ENCODE peak calls at places on chromosome 10, in five cellular contexts. D is progenitor cell of endocrine pancreas, P is omental fat pad, N is A549, W is pancreas. X is an unnamed sample.

GRCh38 chr10:32446701-32447406 is 914 bp downstream of the CCDC7 start:
- DNase-seq in D (no peak), P (no peak), N (peak), W (no peak), X (no peak)

GRCh38 chr10:77245953-77246352 is 391.7 kb downstream of the KCNMA1 start:
- DNase-seq in D (no peak), P (no peak), N (no peak), W (no peak), X (peak)

GRCh38 chr10:103636492-103636891 is 143.0 kb downstream of the NEURL1 start:
- DNase-seq in D (no peak), P (no peak), N (no peak), W (no peak), X (no peak)

GRCh38 chr10:101065479-101066145 is 3.8 kb downstream of the KAZALD1 start:
- DNase-seq in D (no peak), P (no peak), N (no peak), W (no peak), X (no peak)

GRCh38 chr10:44243851-44244502 is 140.9 kb downstream of the CXCL12 start:
- DNase-seq in D (no peak), P (no peak), N (no peak), W (no peak), X (no peak)

GRCh38 chr10:69801434-69802315 is at the start of gene COL13A1:
- DNase-seq in D (peak), P (no peak), N (peak), W (peak), X (no peak)

GRCh38 chr10:29668628-29669027 is 33.9 kb upstream of the SVIL start:
- DNase-seq in D (no peak), P (no peak), N (no peak), W (no peak), X (no peak)

GRCh38 chr10:112952282-112952991 is 2.4 kb downstream of the TCF7L2 start:
- DNase-seq in D (no peak), P (no peak), N (no peak), W (peak), X (no peak)

GRCh38 chr10:89249066-89249465 is 2.5 kb downstream of the LIPA start:
- DNase-seq in D (no peak), P (no peak), N (no peak), W (no peak), X (no peak)

GRCh38 chr10:113585949-113586348 is 33.1 kb downstream of the HABP2 start:
- DNase-seq in D (no peak), P (no peak), N (no peak), W (no peak), X (no peak)

DNA sequence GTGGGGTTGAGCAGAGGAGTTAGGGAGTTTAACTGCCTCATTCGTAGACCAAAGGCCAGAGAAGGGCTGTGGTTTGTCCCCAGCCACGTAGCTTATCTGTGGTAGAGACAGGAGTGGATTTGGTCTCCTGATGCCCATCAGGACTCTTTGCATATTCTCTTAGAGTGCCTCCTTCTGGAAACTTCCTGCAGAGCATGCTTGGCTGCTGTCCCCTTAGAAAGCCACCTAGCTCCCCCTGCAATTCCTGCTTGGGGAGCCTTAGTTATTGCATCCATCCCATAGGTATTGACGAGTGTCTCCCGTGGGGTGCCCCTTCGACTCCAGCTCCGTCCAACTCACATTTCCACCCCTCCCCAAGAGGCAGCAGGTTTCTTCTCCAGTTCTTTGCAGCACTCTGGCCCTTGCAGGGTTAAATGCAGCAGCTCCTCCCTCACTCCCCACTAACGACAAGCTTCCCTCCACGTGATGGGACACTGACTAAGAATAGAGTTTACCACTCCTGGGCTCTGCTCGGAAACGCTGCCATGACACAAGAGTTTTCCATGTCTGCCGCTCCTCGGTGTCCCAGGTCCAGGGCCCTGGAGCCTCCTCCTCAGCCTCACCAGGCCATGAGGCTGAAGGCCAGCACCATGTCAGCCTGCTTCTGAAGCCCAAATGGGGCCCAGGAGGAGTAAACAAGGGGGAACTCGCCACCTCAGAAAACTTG is 147.8 kb upstream of the UNC5B start:
- DNase-seq in D (no peak), P (no peak), N (no peak), W (no peak), X (no peak)
- TF ChIP-seq CTCF in D (no peak), P (no peak), N (no peak), W (no peak), X (no peak)

DNA sequence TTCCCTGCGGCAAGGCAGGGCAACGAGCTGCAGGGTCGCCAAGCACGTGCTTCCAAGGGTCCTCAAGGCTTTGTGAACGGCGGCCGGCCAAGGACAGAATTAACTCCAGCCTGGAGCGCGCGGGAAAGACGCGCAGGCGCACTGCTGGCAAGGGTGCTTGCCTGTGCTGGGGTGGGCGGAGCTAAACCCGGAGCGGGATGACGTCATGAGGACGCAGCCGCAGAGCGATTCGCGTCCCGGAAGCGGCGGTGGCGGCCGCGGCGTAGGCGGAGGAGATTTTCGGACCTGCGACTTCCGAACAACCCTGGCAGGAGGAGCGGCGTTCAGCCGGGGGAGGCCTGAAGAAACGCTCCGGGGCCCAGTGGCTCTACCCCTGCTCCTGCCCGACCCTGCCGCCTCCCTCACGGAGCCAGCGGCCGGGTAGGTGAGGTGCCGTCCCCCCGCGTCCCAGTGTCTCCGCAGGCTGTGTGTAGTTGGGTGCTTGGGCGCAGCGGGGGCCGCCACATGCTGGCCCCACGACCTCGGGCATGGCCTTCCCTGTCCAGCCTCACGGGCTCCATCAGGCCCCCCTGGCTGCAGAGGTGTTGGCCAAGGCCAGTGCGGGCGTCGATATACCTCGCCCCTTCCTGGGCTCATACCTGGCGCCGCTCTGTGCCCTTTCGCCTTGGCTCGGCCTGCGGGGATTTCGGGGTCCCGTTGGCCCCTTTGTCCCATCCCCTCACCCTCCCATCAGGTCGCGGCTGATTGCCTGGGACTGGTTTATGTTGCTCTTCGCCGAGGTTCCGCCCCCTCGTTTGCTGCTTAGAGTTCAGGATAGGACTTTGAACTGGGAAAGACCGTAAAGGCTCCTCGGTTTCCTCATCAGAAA is at the start of gene ZFYVE27:
- DNase-seq in D (peak), P (peak), N (peak), W (peak), X (peak)
- TF ChIP-seq CTCF in D (peak), P (no peak), N (no peak), W (no peak), X (no peak)

GRCh38 chr10:128263891-128264688 is 137.9 kb upstream of the MKI67 start:
- DNase-seq in D (peak), P (peak), N (peak), W (peak), X (no peak)
- TF ChIP-seq CTCF in D (peak), P (no peak), N (peak), W (peak), X (peak)

GRCh38 chr10:73131295-73131694 is 21.0 kb downstream of the NUDT13 start:
- DNase-seq in D (no peak), P (no peak), N (no peak), W (no peak), X (no peak)

GRCh38 chr10:73136627-73137026 is 26.4 kb downstream of the NUDT13 start:
- DNase-seq in D (no peak), P (no peak), N (no peak), W (no peak), X (no peak)

GRCh38 chr10:73126343-73126742 is 16.1 kb downstream of the NUDT13 start:
- DNase-seq in D (no peak), P (no peak), N (no peak), W (no peak), X (no peak)

GRCh38 chr10:73134727-73135126 is 24.5 kb downstream of the NUDT13 start:
- DNase-seq in D (no peak), P (no peak), N (no peak), W (no peak), X (no peak)

GRCh38 chr10:73131913-73132686 is 21.8 kb downstream of the NUDT13 start:
- DNase-seq in D (no peak), P (no peak), N (no peak), W (no peak), X (no peak)
- TF ChIP-seq CTCF in D (no peak), P (no peak), N (no peak), W (no peak), X (no peak)

DNA sequence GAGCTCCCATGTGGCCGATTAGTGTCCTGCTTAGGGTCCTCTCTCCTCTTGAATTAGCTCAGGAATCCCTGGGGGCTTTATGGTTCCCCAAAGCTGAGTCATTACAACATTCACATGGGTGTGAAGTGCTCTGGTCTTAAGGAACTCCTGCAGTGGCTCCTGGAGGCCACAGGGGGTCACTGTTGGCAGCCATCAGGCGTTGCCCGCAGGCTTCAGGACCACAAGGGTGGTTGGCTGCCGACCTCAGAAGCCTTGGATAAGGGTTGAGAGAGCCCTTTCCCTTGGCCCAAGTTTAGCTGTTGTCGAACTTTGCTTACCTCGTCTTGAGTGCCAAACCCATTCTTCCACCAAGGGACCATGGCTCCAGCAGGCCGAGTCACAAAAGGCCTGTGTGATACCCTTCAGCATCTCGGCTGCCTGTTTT is 61.7 kb downstream of the SH2D4B start:
- DNase-seq in D (peak), P (no peak), N (peak), W (no peak), X (peak)
- TF ChIP-seq CTCF in D (peak), P (no peak), N (peak), W (peak), X (peak)

DNA sequence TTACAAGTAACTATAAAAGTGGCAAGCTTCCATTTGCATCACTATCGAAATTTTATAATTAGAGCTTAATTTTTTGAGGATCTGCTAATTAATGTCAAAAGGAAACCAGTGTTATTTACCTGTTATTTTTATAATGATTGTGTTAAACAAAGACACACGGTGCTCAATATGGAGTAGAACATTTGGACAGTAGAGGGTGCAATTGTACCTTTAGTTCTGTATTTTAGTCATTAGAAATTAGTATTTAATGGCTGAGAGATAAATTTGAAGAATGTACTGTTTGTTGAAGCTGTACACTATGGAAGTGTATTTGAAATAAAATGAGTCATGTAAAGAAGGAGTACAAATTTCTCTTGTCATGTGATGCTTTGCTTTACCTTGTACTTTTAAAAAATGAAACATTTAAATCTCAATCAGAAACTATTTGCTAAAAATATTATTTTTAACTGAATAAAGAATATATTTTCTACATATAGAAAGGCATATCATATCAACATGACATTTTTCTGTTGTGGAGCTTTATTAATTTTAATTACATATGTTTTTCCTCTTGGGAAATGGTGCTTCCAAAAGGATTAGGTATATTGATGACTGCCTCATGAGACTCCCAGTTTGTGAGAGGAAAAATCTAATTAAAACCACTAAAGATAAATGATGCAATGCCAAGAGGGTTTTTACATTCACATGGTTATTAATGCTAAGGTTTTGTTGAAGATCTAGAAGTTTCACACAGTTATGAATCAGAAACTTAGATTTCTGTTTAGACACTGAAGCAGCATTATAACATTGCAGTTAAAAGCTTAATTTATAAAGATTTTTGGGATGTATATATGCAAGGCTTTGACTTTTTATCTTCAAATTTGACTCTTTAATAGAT is 10.4 kb upstream of the PRKG1 start:
- DNase-seq in D (no peak), P (no peak), N (no peak), W (no peak), X (no peak)
- TF ChIP-seq CTCF in D (peak), P (no peak), N (peak), W (peak), X (no peak)

GRCh38 chr10:93819520-93819919 is 61.8 kb downstream of the LGI1 start:
- DNase-seq in D (no peak), P (no peak), N (no peak), W (no peak), X (no peak)

GRCh38 chr10:93816123-93816747 is 58.5 kb downstream of the LGI1 start:
- DNase-seq in D (peak), P (no peak), N (peak), W (peak), X (no peak)

GRCh38 chr10:93818086-93818485 is 60.4 kb downstream of the LGI1 start:
- DNase-seq in D (no peak), P (no peak), N (no peak), W (no peak), X (no peak)

GRCh38 chr10:93820434-93820833 is 62.7 kb downstream of the LGI1 start:
- DNase-seq in D (no peak), P (no peak), N (no peak), W (no peak), X (no peak)

DNA sequence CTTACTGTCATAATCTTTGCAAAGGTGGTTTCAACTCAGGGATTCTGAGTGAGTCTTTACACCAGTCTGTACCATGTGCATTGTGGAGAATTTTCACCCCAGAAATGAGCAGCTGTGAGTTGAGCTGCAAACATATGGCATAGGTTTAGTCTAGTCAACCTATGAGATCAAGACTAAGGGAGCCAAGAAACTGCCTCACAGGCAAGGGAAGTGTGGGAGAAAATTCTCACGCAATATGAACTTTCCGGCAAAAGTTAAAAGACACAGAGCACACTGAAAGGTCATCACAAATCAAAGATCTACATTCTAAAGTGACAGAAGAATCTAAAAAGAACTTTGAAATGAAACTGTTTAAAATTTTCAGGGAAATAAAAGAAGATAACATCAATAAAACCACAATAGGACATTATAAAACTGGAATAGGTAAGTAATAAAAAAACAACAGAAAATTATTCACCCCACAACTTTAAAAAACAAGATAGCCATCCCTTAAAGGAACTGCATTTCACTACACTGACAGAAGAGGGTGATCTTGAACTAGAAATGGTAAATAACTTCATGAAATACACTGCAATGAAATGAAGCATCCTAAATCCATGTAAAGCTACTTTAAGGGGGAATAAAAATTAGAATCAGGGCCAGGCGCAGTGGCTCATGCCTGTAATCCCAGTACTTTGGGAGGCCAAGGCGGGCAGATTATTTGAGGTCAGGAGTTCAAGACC is 63.5 kb downstream of the LGI1 start:
- DNase-seq in D (no peak), P (no peak), N (peak), W (no peak), X (no peak)
- TF ChIP-seq CTCF in D (peak), P (no peak), N (peak), W (peak), X (peak)

GRCh38 chr10:11896549-11897200 is 73.5 kb downstream of the PROSER2 start:
- DNase-seq in D (no peak), P (no peak), N (no peak), W (no peak), X (no peak)
- TF ChIP-seq CTCF in D (no peak), P (no peak), N (no peak), W (no peak), X (no peak)

DNA sequence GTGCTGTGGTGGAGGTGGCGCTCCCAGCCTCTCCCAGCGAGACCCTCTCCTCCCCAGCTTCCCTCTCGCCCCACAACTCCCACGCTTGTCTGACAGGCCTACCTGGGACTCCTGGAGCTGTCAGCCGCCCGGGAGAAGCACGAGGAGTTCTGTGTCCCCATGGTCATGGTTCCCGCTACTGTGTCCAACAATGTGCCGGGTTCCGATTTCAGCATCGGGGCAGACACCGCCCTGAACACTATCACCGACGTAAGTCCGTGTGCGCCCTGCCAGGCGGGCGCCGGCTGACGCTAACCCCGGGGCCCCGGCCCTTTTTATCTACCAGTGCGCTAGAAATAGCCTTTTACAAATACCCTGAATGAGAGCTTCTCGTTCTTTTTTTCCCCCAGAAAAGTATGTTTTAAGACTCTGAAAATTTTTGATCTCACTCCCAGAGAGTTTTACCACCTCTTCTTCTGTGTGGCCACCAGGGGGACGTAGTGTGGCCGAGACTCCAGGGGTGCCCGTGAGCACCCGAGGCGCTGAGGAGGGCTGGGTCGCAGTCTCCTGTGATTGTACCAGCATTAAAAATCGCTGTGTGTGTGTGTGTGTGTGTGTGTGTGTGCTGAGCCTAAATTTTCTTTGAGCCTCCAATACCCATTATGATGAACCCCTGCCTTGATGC is 52.6 kb downstream of the PFKP start:
- DNase-seq in D (no peak), P (no peak), N (peak), W (no peak), X (no peak)
- TF ChIP-seq CTCF in D (peak), P (no peak), N (peak), W (peak), X (peak)

DNA sequence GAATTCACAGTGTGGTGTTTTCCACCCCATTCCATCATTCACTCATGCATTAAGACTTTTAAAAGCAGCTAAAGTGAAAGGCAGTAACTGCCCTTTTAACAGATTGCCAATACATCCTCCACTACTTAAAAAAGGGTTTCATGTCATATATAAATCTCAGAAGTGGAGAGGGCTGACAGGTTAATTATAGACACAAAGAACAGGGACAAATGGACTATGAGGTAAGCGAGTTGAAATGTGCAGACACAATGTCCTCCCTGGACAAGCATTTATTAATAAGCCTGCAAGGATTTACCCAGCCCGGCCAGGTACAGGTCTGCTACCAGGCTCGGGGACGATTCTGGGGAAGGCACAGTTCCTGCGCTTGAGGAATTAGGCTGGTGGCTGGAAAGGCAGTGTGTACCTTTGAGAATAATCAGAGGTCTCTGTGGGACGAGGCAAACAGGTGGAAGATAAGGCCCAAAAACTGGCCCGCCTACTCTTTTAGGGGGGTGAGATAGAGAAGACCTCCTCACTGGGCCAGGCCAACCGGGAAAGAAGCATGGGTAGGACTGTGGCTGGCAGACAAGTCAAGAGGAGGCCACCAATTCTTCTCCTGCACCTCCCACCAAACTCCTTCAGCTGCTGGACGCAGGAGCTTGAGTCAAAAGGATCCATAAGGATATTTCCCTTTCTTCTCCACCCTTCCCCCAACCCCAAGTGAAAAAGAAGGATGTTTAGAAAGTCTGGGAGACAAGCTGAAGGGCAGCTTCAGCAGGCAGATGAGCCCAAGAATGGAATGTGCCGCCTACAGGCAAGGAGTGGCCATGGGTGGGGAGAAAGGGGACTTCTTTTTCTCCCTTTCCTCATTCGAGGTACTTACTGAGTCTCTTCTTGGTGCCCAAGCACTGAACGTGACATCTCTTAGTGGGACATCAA is 1.5 kb downstream of the PDLIM1 start:
- DNase-seq in D (no peak), P (no peak), N (peak), W (no peak), X (no peak)
- TF ChIP-seq CTCF in D (peak), P (no peak), N (peak), W (no peak), X (no peak)

X was measured in CD14-positive monocyte.